ENCODE peak calls at places on chromosomes 16 and 17, in six cellular contexts. V is activated CD4-positive, alpha-beta T cell treated with anti-CD3 and anti-CD28 coated beads, Interleukin-2, amount 50 U/mL, for 1 hour; W is renal cortical epithelial cell; C is NCI-H1092; M is iPS DF 6.9; S is NCI-H526 treated with DMSO at 0.1 percent for 48 hours. B is an unnamed sample.

GRCh38 chr16:56532714-56533113 is 12.9 kb upstream of the BBS2 start:
- DNase-seq in M (no peak), C (no peak), W (no peak), V (no peak), S (peak), B (no peak)

GRCh38 chr16:84687715-84688114 is 12.1 kb upstream of the USP10 start:
- DNase-seq in M (no peak), V (no peak), S (no peak), W (peak), C (no peak), B (no peak)

GRCh38 chr16:3023415-3023668 is 400 bp downstream of the HCFC1R1 start:
- DNase-seq in S (no peak), C (no peak), W (peak), M (no peak), V (no peak), B (no peak)

GRCh38 chr17:44906987-44907681 is 7.9 kb upstream of the EFTUD2 start:
- DNase-seq in V (no peak), M (no peak), S (no peak), C (no peak), W (no peak), B (no peak)

GRCh38 chr16:73129455-73129854 is 81.5 kb upstream of the ZFHX3 start:
- DNase-seq in W (no peak), S (no peak), C (no peak), V (no peak), M (no peak), B (no peak)

GRCh38 chr17:2701161-2701995 is 10.2 kb downstream of the CLUH start:
- DNase-seq in C (no peak), W (no peak), S (no peak), M (no peak), V (no peak), B (no peak)

GRCh38 chr16:53768167-53768566 is 64.2 kb downstream of the FTO start:
- DNase-seq in M (no peak), C (no peak), S (no peak), V (no peak), W (no peak), B (no peak)

GRCh38 chr16:1424028-1424427 is 3.5 kb upstream of the UQCC4 start:
- DNase-seq in C (no peak), W (no peak), M (no peak), V (no peak), S (no peak), B (no peak)

GRCh38 chr17:60229189-60229802 is 79.5 kb downstream of the CA4 start:
- DNase-seq in V (no peak), S (no peak), W (no peak), C (no peak), M (no peak), B (no peak)

GRCh38 chr17:49552070-49552751 is 23.5 kb upstream of the NXPH3 start:
- DNase-seq in M (no peak), W (no peak), S (no peak), C (no peak), V (no peak), B (no peak)

B was measured in CD4-positive, CD25-positive, alpha-beta regulatory T cell.